ENCODE peak calls at places on chromosome 10, in nine cellular contexts. W is HCT116, V is keratinocyte, F is HFF-Myc, A is kidney, L is astrocyte of the cerebellum, C is BE2C, G is AG04450, J is cardiac fibroblast. H is an unnamed sample.

GRCh38 chr10:32237644-32238345 is 109.2 kb downstream of the EPC1 start:
- DNase-seq in A (no peak), F (no peak), J (peak; percentile 24), W (no peak), L (peak; percentile 82), G (peak; percentile 21), C (no peak), V (no peak), H (no peak)

GRCh38 chr10:35928017-35928619 is 286.0 kb upstream of the FZD8 start:
- DNase-seq in V (no peak), C (no peak), W (no peak), L (no peak), J (no peak), F (no peak), A (no peak), G (no peak), H (no peak)

GRCh38 chr10:33116293-33116697 is 158.3 kb upstream of the ITGB1 start:
- DNase-seq in F (no peak), J (peak; percentile 81), G (no peak), W (peak; percentile 41), L (peak; percentile 68), A (no peak), C (peak; percentile 62), V (no peak), H (no peak)

GRCh38 chr10:32891261-32891660 is 66.8 kb downstream of the ITGB1 start:
- DNase-seq in A (no peak), W (no peak), G (no peak), L (no peak), C (no peak), V (no peak), J (no peak), F (no peak), H (no peak)

GRCh38 chr10:74083304-74083703 is 67.3 kb downstream of the AP3M1 start:
- DNase-seq in L (no peak), G (no peak), C (no peak), A (no peak), W (no peak), F (no peak), V (no peak), J (no peak), H (no peak)

GRCh38 chr10:99849525-99849924 is 67.1 kb downstream of the ABCC2 start:
- DNase-seq in J (no peak), L (no peak), C (no peak), G (no peak), F (no peak), A (no peak), V (no peak), W (no peak), H (no peak)

GRCh38 chr10:124611738-124612137 is 132.4 kb downstream of the FAM53B start:
- DNase-seq in V (no peak), W (no peak), C (no peak), J (no peak), A (no peak), F (no peak), L (no peak), G (no peak), H (peak; percentile 90)

GRCh38 chr10:132735341-132735775 is 50.6 kb downstream of the NKX6-2 start:
- DNase-seq in L (no peak), C (no peak), J (no peak), A (no peak), V (no peak), F (no peak), G (no peak), W (no peak), H (no peak)

GRCh38 chr10:90832111-90832510 is 25.7 kb downstream of the HTR7 start:
- DNase-seq in F (no peak), L (no peak), V (no peak), C (no peak), W (no peak), J (no peak), A (peak; percentile 60), G (no peak), H (no peak)

GRCh38 chr10:122019414-122019975 is 30.5 kb downstream of the TACC2 start:
- DNase-seq in V (peak; percentile 17), W (no peak), F (no peak), J (no peak), G (no peak), A (peak; percentile 91), C (no peak), L (no peak), H (no peak)

GRCh38 chr10:125152646-125153368 is 7.6 kb downstream of the CTBP2 start:
- DNase-seq in V (no peak), C (no peak), A (peak; percentile 88), G (no peak), J (peak; percentile 50), L (no peak), F (no peak), W (no peak), H (no peak)

DNA sequence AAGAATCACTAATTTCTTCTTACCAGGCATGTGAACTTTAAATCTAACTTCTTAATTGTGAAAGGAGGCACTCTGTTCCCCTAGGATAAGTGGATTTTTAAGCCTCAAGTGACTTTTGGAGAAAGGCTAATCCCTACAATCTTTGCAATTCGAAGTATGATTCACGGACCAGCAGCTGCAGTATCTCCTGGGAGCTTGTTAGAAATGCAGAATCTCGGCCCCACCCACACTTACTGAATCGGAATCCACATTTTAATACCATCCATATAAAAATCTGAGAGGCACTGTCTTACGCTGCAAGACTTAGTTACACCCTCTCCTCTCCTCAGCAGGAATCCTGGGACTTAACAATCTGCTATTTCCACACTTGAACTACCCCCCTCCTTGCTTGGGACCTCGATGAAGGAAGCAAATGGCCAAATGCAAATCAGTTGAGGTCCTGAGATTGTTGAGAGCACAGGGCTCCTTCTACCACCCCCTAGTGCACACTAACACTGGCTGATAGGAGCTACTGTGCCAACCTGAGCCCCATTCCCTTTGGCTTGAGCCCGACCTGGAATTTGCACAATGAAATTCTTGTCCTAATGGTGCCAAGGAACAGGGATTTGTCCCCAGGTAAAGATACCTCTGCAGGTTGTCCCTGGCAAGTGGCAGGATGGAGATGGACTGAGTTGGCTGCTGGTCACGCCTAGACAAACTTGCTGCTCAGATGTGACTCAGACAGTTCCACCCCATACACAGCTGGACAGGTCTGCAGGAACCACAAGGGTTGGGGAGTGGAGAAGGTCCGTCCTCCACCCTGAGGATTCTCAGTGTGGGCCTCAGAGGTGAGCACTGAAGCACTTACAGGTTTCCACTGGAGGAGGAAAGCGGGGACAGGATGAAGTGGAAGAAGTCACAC is 20.8 kb downstream of the ITPRIP start:
- DNase-seq in G (no peak), L (no peak), W (no peak), C (no peak), V (no peak), A (peak; percentile 45), F (no peak), J (peak; percentile 82), H (peak; percentile 41)
- H3K4me3 ChIP-seq in G (no peak overlapping the region), L (no peak overlapping the region), W (no peak overlapping the region), C (no peak overlapping the region), V (no peak overlapping the region), A (no peak overlapping the region), F (no peak overlapping the region), J (no peak overlapping the region), H (no peak overlapping the region)

DNA sequence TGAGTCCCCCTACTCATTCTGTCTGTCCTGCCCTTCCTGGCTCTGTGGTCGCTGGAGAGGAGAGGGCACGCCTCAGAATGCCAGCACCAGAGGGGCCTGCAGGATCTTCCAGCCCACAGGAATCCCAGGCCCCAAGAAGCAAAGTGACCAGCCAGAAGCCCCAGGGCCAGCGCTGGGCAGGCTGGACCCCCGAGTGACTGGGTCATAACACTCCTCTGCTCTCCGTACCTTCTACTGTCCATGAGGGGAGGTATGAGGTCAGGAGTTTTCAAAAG is 102.6 kb upstream of the GPR26 start:
- DNase-seq in L (no peak), F (no peak), W (no peak), G (no peak), A (no peak), V (no peak), C (no peak), J (no peak), H (no peak)
- H3K4me3 ChIP-seq in L (no peak overlapping the region), F (no peak overlapping the region), W (no peak overlapping the region), G (no peak overlapping the region), A (no peak overlapping the region), V (no peak overlapping the region), C (no peak overlapping the region), J (no peak overlapping the region), H (no peak overlapping the region)

GRCh38 chr10:8618834-8619233 is 564.3 kb downstream of the GATA3 start:
- DNase-seq in C (no peak), L (no peak), J (no peak), V (peak; percentile 38), A (no peak), F (no peak), W (no peak), G (no peak), H (no peak)
- H3K4me3 ChIP-seq in C (no peak overlapping the region), L (no peak overlapping the region), J (no peak overlapping the region), V (no peak overlapping the region), A (no peak overlapping the region), F (no peak overlapping the region), W (no peak overlapping the region), G (no peak overlapping the region), H (no peak overlapping the region)

DNA sequence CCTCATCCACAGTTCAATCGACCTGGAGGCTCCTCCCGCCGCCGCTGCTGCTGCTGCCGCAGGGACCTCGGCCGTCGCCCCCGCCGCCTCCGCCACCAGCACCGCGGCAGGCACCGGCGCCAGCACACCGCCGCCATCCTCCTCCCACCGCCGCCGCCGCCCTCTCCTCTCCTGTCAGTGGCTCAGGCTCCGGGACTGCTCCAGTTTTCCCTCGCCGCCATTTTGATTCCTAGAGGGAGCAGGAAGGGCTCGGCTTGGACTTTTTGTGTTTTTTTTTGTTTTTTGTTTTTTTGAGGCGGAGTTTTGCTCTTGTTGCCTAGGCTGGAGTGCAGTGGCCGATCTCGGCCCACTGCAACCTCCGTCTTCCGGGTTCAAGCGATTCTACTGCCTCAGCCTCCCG is 3.0 kb upstream of the MCM10 start:
- DNase-seq in L (no peak), F (no peak), C (peak; percentile 14), W (no peak), G (no peak), A (peak; percentile 73), V (no peak), J (no peak), H (peak; percentile 81)
- H3K4me3 ChIP-seq in L (no peak overlapping the region), F (no peak overlapping the region), C (no peak overlapping the region), W (no peak overlapping the region), G (no peak overlapping the region), A (peak overlapping the region; percentile 48), V (peak overlapping the region; percentile 37), J (no peak overlapping the region), H (peak overlapping the region; percentile 52)

GRCh38 chr10:11017575-11018425 is at the start of gene CELF2:
- DNase-seq in A (peak; percentile 86), W (no peak), C (peak; percentile 5), F (no peak), V (no peak), J (no peak), G (no peak), L (no peak), H (peak; percentile 82)
- H3K4me3 ChIP-seq in A (peak within 1 kb of the TSS; percentile 25), W (no peak within 1 kb of the TSS), C (no peak within 1 kb of the TSS), F (peak within 1 kb of the TSS; percentile 27), V (peak within 1 kb of the TSS; percentile 65), J (peak within 1 kb of the TSS; percentile 36), G (peak within 1 kb of the TSS; percentile 57), L (peak within 1 kb of the TSS; percentile 49), H (peak within 1 kb of the TSS; percentile 58)

DNA sequence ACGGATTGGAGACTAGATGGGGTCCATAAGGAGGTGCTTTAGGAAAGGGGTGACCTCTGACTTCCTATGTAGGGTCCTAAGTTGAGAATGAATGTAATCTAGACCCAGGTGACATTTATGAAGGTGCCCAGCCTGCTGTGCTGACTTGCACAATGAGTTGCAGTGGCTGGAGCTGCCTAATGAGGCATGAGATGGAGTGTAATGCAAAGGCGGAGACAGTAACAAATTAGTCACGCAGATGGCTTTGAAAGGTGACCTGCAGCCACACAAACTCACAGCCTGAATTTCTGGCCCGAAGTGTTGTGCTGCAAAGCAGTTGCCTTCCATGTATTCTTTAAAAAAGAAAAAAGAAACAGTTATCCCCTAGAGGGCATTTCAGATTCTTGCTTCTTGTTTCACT is 239.8 kb downstream of the ADRA2A start:
- DNase-seq in W (no peak), V (no peak), F (no peak), A (no peak), G (no peak), C (peak; percentile 6), L (no peak), J (no peak), H (no peak)
- H3K4me3 ChIP-seq in W (no peak overlapping the region), V (no peak overlapping the region), F (no peak overlapping the region), A (no peak overlapping the region), G (no peak overlapping the region), C (peak overlapping the region; percentile 47), L (no peak overlapping the region), J (no peak overlapping the region), H (no peak overlapping the region)

H was measured in spleen.